ENCODE peak calls at places on chromosomes 16 and 17, in six cellular contexts. J, Q, O, Z, R and U are unnamed samples.

GRCh38 chr17:74744349-74744713 is 4.1 kb upstream of the NHERF1 start:
- DNase-seq in Q (no peak), Z (no peak), R (no peak), J (no peak), O (no peak), U (no peak)

GRCh38 chr16:87317766-87318121 is 552 bp upstream of the C16orf95 start:
- DNase-seq in Z (peak), Q (peak), J (no peak), O (peak), R (peak), U (no peak)

GRCh38 chr17:9239260-9239820 is 218.0 kb downstream of the NTN1 start:
- DNase-seq in Z (no peak), Q (no peak), O (no peak), J (no peak), R (no peak), U (no peak)

GRCh38 chr16:80985611-80986010 is 21.1 kb downstream of the CMC2 start:
- DNase-seq in J (no peak), Q (no peak), Z (no peak), O (peak), R (no peak), U (no peak)

GRCh38 chr16:88761830-88762229 is 23.2 kb downstream of the PIEZO1 start:
- DNase-seq in Q (no peak), R (no peak), Z (no peak), O (no peak), J (no peak), U (no peak)

GRCh38 chr17:47703191-47703591 is 9.2 kb downstream of the TBKBP1 start:
- DNase-seq in R (no peak), O (no peak), Q (peak), Z (no peak), J (no peak), U (no peak)

GRCh38 chr17:2172447-2172938 is 117.6 kb downstream of the HIC1 start:
- DNase-seq in J (no peak), R (no peak), Q (peak), Z (peak), O (peak), U (no peak)

GRCh38 chr16:85151603-85152413 is 39.5 kb upstream of the CIBAR2 start:
- DNase-seq in R (no peak), Q (peak), O (peak), Z (peak), J (no peak), U (no peak)

GRCh38 chr16:57533618-57534336 is 2.6 kb downstream of the CCDC102A start:
- DNase-seq in Z (no peak), Q (peak), R (no peak), O (no peak), J (no peak), U (no peak)

GRCh38 chr17:70521821-70522256 is 352.5 kb downstream of the KCNJ2 start:
- DNase-seq in Q (peak), J (no peak), O (peak), Z (peak), R (no peak), U (no peak)

GRCh38 chr17:36755586-36755985 is 154.2 kb downstream of the MRM1 start:
- DNase-seq in R (peak), O (peak), Z (no peak), Q (no peak), J (peak), U (no peak)

GRCh38 chr17:40522250-40522960 is 21.0 kb upstream of the TNS4 start:
- DNase-seq in Z (peak), J (no peak), Q (no peak), O (peak), R (no peak), U (no peak)
- H3K27ac ChIP-seq in Z (peak), J (peak), Q (no peak), O (no peak), R (peak), U (peak)

GRCh38 chr17:43669971-43670644 is 8.4 kb upstream of the MEOX1 start:
- DNase-seq in J (no peak), O (no peak), Q (no peak), R (no peak), Z (peak), U (no peak)
- H3K27ac ChIP-seq in J (no peak), O (no peak), Q (no peak), R (no peak), Z (no peak), U (no peak)

DNA sequence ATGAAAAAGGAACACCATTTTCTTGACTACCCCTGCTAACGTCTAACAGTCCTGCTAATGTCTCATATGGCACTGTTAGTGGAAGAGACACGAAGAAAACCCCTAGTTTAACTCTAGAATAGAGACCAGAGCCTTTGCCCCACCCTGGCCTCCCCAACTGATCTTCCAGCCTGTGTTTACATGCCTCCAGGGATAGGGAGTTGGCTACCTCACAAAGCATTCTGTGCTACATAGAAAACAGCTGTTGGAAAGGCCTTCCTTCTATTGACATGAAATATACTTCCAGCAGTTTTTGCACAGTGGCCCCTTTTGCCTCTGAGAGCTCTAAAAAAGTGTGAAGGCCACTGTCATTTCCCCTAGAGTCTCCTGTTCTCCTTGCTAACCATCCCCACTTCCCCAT is 73.1 kb downstream of the ASIC2 start:
- DNase-seq in Q (no peak), Z (no peak), R (no peak), J (no peak), O (no peak), U (no peak)
- H3K27ac ChIP-seq in Q (no peak), Z (no peak), R (no peak), J (no peak), O (no peak), U (no peak)

DNA sequence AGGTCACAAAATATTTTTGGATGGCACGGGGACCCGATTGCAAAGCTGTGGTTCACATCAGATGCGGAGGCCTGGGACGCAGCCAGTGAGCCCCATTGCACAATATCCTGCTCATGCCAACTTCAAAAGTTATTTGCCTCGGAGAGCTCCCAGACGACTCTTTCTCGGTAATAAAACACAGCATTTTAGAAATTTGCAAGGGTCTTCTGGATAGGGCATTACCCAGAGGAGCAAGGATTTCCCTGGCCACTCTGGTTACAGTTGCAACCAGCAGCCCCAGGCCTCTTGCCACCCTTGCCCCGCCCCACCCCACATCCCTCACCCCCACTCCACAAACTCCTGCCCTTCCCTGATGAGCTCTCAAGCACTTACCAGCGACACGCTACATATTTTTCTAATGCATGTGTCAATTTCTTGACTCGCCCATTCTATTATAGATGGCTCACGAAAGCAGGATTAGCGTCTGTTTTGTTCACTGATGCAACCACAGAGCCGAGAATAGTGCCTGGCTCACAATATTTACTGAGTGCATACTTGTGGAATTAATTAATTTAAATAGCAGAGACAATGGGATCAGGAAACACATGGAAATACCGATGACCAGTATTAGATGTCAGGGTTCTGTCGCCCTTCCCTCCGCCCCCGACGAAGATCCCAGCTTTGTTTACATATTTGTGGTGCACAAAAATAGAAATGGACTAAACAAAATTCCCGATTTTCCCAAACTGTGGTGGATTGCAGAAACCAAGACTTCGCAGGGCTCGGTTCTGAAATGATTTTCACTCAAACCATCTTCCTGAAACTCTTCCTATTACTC is 62.4 kb downstream of the ADCY9 start:
- DNase-seq in Q (peak), R (no peak), Z (peak), O (peak), J (peak), U (peak)
- H3K27ac ChIP-seq in Q (peak), R (peak), Z (peak), O (peak), J (peak), U (peak)

GRCh38 chr16:66639091-66639885 is 34.8 kb downstream of the CMTM3 start:
- DNase-seq in O (peak), Q (no peak), R (no peak), J (no peak), Z (no peak), U (no peak)
- H3K27ac ChIP-seq in O (no peak), Q (no peak), R (no peak), J (no peak), Z (no peak), U (peak)